ENCODE peak calls at places on chromosomes 5 and 9, in five cellular contexts. M is sigmoid colon, Y is neural progenitor cell, K is kidney, X is pancreas. U is an unnamed sample.

GRCh38 chr9:136784249-136784996 is 6.7 kb upstream of the TMEM141 start:
- DNase-seq in M (no peak), Y (peak), K (no peak), X (no peak), U (no peak)

GRCh38 chr5:41250351-41250987 is 37.1 kb upstream of the C6 start:
- DNase-seq in M (no peak), Y (no peak), K (no peak), X (no peak), U (no peak)

GRCh38 chr9:129685220-129685932 is 19.9 kb downstream of the PRRX2 start:
- DNase-seq in M (no peak), Y (no peak), K (no peak), X (no peak), U (no peak)

GRCh38 chr5:7363067-7363677 is 32.8 kb upstream of the ADCY2 start:
- DNase-seq in M (no peak), Y (no peak), K (no peak), X (no peak), U (no peak)

GRCh38 chr5:154346427-154346826 is 99.4 kb upstream of the SAP30L start:
- DNase-seq in M (no peak), Y (no peak), K (no peak), X (no peak), U (no peak)

GRCh38 chr5:172133359-172134029 is 54.5 kb downstream of the STK10 start:
- DNase-seq in M (peak), Y (no peak), K (no peak), X (peak), U (no peak)

GRCh38 chr5:149474198-149474597 is 77.0 kb downstream of the CSNK1A1 start:
- DNase-seq in M (no peak), Y (no peak), K (no peak), X (peak), U (no peak)

GRCh38 chr9:2559212-2560152 is 62.1 kb upstream of the VLDLR start:
- DNase-seq in M (peak), Y (no peak), K (peak), X (peak), U (peak)

GRCh38 chr9:35076848-35077247 is 2.9 kb downstream of the FANCG start:
- DNase-seq in M (no peak), Y (no peak), K (no peak), X (no peak), U (no peak)

GRCh38 chr5:96144289-96144688 is 182.6 kb upstream of the ELL2 start:
- DNase-seq in M (no peak), Y (peak), K (no peak), X (no peak), U (no peak)

GRCh38 chr5:14417232-14417730 is 164.3 kb upstream of the OTULINL start:
- DNase-seq in M (no peak), Y (no peak), K (no peak), X (no peak), U (no peak)

GRCh38 chr5:69279517-69279916 is 44.8 kb downstream of the CDK7 start:
- DNase-seq in M (no peak), Y (no peak), K (no peak), X (no peak), U (no peak)

GRCh38 chr5:6311568-6312501 is 66.5 kb downstream of the MED10 start:
- DNase-seq in M (no peak), Y (no peak), K (no peak), X (no peak), U (no peak)

GRCh38 chr9:93254806-93255519 is 71.0 kb downstream of the WNK2 start:
- DNase-seq in M (peak), Y (no peak), K (no peak), X (peak), U (no peak)

GRCh38 chr5:56302027-56302426 is 68.9 kb upstream of the ANKRD55 start:
- DNase-seq in M (no peak), Y (no peak), K (no peak), X (no peak), U (no peak)

GRCh38 chr9:76255781-76256455 is 138.3 kb downstream of the RFK start:
- DNase-seq in M (peak), Y (no peak), K (no peak), X (no peak), U (peak)

GRCh38 chr5:117615226-117615625 is 1040.6 kb upstream of the SEMA6A start:
- DNase-seq in M (no peak), Y (no peak), K (no peak), X (no peak), U (no peak)

GRCh38 chr5:66993882-66994281 is 202.7 kb downstream of the CD180 start:
- DNase-seq in M (no peak), Y (no peak), K (no peak), X (no peak), U (no peak)

GRCh38 chr9:111095423-111095822 is 57.2 kb upstream of the LPAR1 start:
- DNase-seq in M (no peak), Y (no peak), K (no peak), X (no peak), U (no peak)

GRCh38 chr9:105647595-105648349 is 14.5 kb upstream of the TAL2 start:
- DNase-seq in M (no peak), Y (peak), K (no peak), X (no peak), U (no peak)

GRCh38 chr5:34957857-34958690 is 28.7 kb downstream of the DNAJC21 start:
- DNase-seq in M (no peak), Y (peak), K (no peak), X (no peak), U (no peak)

GRCh38 chr5:74401566-74402320 is 238.8 kb downstream of the ENC1 start:
- DNase-seq in M (no peak), Y (no peak), K (no peak), X (no peak), U (no peak)

GRCh38 chr5:73955447-73955846 is 329.5 kb downstream of the ARHGEF28 start:
- DNase-seq in M (no peak), Y (no peak), K (no peak), X (no peak), U (no peak)

GRCh38 chr5:32233696-32234447 is 59.8 kb upstream of the GOLPH3 start:
- DNase-seq in M (no peak), Y (no peak), K (no peak), X (peak), U (no peak)

GRCh38 chr5:4511996-4512656 is 628.0 kb upstream of the ADAMTS16 start:
- DNase-seq in M (no peak), Y (peak), K (peak), X (peak), U (no peak)

GRCh38 chr5:52870448-52870847 is 82.7 kb downstream of the ITGA1 start:
- DNase-seq in M (no peak), Y (peak), K (peak), X (no peak), U (peak)

GRCh38 chr5:137751869-137752491 is 2.2 kb downstream of the HNRNPA0 start:
- DNase-seq in M (no peak), Y (peak), K (no peak), X (no peak), U (no peak)

GRCh38 chr9:123318961-123319421 is 37.0 kb upstream of the CRB2 start:
- DNase-seq in M (peak), Y (no peak), K (peak), X (no peak), U (no peak)

GRCh38 chr9:123319541-123320339 is 36.3 kb upstream of the CRB2 start:
- DNase-seq in M (no peak), Y (no peak), K (peak), X (no peak), U (no peak)

GRCh38 chr9:123321874-123322770 is 33.9 kb upstream of the CRB2 start:
- DNase-seq in M (no peak), Y (no peak), K (no peak), X (no peak), U (no peak)

GRCh38 chr9:123322771-123323481 is 33.1 kb upstream of the CRB2 start:
- DNase-seq in M (no peak), Y (no peak), K (no peak), X (no peak), U (no peak)

DNA sequence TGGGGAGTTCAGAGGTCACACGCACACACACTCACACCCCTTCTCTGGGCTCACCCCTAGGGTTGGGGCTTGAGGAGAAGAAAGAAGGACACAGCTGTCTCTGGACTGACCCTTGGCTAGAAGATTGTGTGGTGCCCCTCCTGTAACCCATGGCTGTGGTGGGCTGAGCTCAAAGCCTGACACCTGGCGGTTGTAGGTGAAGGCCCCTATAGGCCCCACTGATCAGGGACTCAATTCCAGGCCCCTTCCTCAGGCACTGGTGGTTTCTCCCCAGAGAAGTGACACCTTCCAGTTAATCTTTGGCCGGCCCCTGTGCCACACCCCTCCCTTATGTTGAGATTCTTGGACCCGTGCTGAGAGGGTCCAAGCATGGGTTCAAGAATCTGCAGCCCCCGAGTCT is 35.2 kb upstream of the CRB2 start:
- DNase-seq in M (no peak), Y (peak), K (no peak), X (no peak), U (no peak)
- TF ChIP-seq CTCF in M (no peak), Y (peak), K (no peak), X (no peak), U (no peak)

GRCh38 chr5:120465281-120465961 is 1.3 kb downstream of the PRR16 start:
- DNase-seq in M (peak), Y (peak), K (peak), X (peak), U (peak)

GRCh38 chr5:120463026-120463770 is 902 bp upstream of the PRR16 start:
- DNase-seq in M (no peak), Y (peak), K (no peak), X (no peak), U (no peak)

GRCh38 chr5:120463991-120464626 is at the start of gene PRR16:
- DNase-seq in M (peak), Y (peak), K (peak), X (peak), U (peak)

GRCh38 chr5:120464627-120465280 is 654 bp downstream of the PRR16 start:
- DNase-seq in M (peak), Y (peak), K (peak), X (peak), U (no peak)

DNA sequence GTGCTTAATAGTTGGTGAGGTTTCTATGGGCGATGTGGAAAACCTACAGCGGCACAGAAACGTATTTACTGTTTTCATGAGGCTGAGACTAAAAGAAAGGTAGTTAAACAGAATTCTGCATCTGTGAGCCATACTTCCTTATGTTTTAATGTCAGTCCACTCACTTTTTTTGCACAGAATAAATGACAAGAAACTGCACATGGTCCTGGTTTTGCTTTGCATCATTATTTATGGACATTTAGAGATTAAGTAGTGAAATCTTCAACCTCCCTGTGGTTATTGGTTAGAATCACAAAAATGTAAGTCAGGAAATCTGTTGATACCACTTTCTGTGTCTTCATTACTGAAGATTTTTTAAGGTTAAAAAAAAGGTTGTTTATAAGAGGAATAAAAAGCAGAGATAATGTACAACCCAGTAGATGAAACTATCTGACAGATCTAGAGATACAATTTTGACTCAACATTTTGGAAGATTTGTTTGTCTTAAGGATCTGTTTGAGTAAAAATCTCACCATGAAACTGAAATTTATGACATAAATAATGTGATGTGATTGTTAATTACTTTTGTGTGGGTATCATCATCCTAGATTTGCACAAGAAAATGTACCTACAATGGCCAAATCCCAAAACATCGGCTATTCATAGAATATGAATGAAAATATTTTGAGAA is 2.4 kb downstream of the PRR16 start:
- DNase-seq in M (no peak), Y (no peak), K (no peak), X (no peak), U (no peak)
- H3K27ac ChIP-seq in M (no peak), Y (no peak), K (no peak), X (no peak), U (peak)

GRCh38 chr9:69034071-69034470 is 1.5 kb upstream of the FXN start:
- DNase-seq in M (no peak), Y (no peak), K (no peak), X (no peak), U (no peak)
- TF ChIP-seq CTCF in M (no peak), Y (no peak), K (no peak), X (no peak), U (no peak)

GRCh38 chr9:134371731-134372130 is 45.5 kb downstream of the RXRA start:
- DNase-seq in M (peak), Y (no peak), K (no peak), X (no peak), U (peak)

GRCh38 chr9:134370213-134370492 is 43.9 kb downstream of the RXRA start:
- DNase-seq in M (no peak), Y (no peak), K (no peak), X (no peak), U (no peak)

GRCh38 chr9:134368571-134368970 is 42.3 kb downstream of the RXRA start:
- DNase-seq in M (no peak), Y (no peak), K (no peak), X (no peak), U (no peak)

GRCh38 chr9:134369416-134370212 is 43.4 kb downstream of the RXRA start:
- DNase-seq in M (no peak), Y (no peak), K (no peak), X (no peak), U (no peak)

DNA sequence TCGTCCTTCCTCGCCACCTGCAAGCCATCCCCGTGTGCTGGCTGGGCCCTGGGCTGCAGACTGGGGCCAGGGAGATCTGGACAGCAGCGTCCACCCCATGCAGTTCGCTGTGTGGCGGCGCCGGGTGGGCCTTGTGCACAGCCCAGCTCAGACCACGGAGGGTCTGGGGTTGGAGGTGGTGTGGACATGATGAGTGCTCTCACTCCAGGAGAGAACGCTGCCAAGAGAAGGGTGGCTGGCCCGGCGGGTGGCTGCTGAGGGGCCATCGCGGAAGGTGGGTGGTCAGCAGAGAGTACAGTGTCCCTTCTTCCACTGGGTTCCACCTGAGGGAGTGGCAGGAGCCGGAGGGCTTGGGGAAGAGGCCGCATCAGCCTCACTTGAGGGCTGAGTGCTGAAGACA is 44.4 kb downstream of the RXRA start:
- DNase-seq in M (no peak), Y (no peak), K (no peak), X (no peak), U (no peak)
- H3K27ac ChIP-seq in M (no peak), Y (no peak), K (no peak), X (no peak), U (peak)

GRCh38 chr5:174922955-174923354 is 198.6 kb downstream of the MSX2 start:
- DNase-seq in M (no peak), Y (no peak), K (no peak), X (no peak), U (no peak)
- TF ChIP-seq CTCF in M (no peak), Y (no peak), K (no peak), X (no peak), U (no peak)

DNA sequence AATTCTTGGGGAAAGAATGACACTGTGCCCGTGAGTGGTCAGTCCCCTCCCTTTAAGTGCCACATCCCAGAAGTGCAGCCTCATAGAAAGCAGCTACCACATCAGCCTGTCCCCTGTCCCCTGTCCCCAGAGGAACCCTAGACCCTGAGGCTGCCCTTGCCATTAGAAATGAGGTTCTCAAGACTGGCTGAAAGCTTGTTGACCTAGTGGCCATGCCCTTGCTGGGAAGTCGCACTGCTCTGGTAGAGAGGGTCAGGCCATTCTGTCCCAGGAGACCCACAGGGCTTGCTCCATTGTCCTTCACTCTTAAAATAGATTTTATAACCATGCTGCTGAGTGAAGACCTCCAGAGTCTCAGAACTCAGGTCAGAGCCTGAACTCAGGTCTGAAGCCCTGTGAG is 184.5 kb downstream of the RGS3 start:
- DNase-seq in M (peak), Y (no peak), K (peak), X (no peak), U (no peak)
- H3K27ac ChIP-seq in M (no peak), Y (no peak), K (no peak), X (no peak), U (no peak)

GRCh38 chr5:129460951-129461815 is 1.1 kb downstream of the ADAMTS19 start:
- DNase-seq in M (peak), Y (peak), K (peak), X (peak), U (no peak)
- TF ChIP-seq CTCF in M (no peak), Y (peak), K (no peak), X (no peak), U (no peak)

GRCh38 chr9:128056887-128057723 is 10.0 kb downstream of the NAIF1 start:
- DNase-seq in M (no peak), Y (peak), K (peak), X (peak), U (no peak)
- H3K27ac ChIP-seq in M (peak), Y (no peak), K (no peak), X (peak), U (no peak)